ENCODE peak calls at places on chromosomes 16 and 17, in ten cellular contexts. N is SK-N-SH; P is AG04450; T is SJSA1; H is A549; A is CD4-positive, alpha-beta memory T cell; Y is AG09309; C is LNCaP clone FGC; F is effector memory CD4-positive, alpha-beta T cell; W is AG10803. U is an unnamed sample.

GRCh38 chr17:40316571-40317344 is 7.8 kb downstream of the RARA start:
- DNase-seq in N (peak), P (peak), T (peak), H (peak), A (no peak), Y (no peak), C (no peak), F (no peak), W (peak), U (no peak)

GRCh38 chr17:79848370-79848766 is 9.1 kb upstream of the CBX4 start:
- DNase-seq in N (no peak), P (no peak), T (no peak), H (no peak), A (no peak), Y (no peak), C (no peak), F (no peak), W (no peak), U (no peak)

GRCh38 chr17:63446218-63446980 is at the start of gene CYB561:
- DNase-seq in N (peak), P (no peak), T (peak), H (peak), A (peak), Y (no peak), C (no peak), F (peak), W (peak), U (no peak)

GRCh38 chr16:70577256-70577698 is 53.7 kb downstream of the SF3B3 start:
- DNase-seq in N (no peak), P (no peak), T (peak), H (no peak), A (no peak), Y (peak), C (no peak), F (no peak), W (peak), U (no peak)

GRCh38 chr17:8225813-8226535 is 15.6 kb upstream of the AURKB start:
- DNase-seq in N (no peak), P (peak), T (peak), H (peak), A (peak), Y (no peak), C (no peak), F (peak), W (peak), U (no peak)

GRCh38 chr16:87463722-87464690 is 28.8 kb downstream of the ZCCHC14 start:
- DNase-seq in N (no peak), P (peak), T (peak), H (no peak), A (peak), Y (peak), C (no peak), F (no peak), W (peak), U (peak)

GRCh38 chr16:583815-584591 is 5.9 kb upstream of the RAB40C start:
- DNase-seq in N (peak), P (no peak), T (no peak), H (no peak), A (no peak), Y (no peak), C (no peak), F (no peak), W (no peak), U (no peak)

GRCh38 chr17:75525806-75526554 is 483 bp downstream of the LLGL2 start:
- DNase-seq in N (peak), P (no peak), T (no peak), H (no peak), A (no peak), Y (no peak), C (no peak), F (no peak), W (no peak), U (no peak)

GRCh38 chr17:42459256-42459982 is 741 bp downstream of the ATP6V0A1 start:
- DNase-seq in N (peak), P (no peak), T (no peak), H (peak), A (no peak), Y (no peak), C (no peak), F (no peak), W (peak), U (no peak)

GRCh38 chr16:70157105-70157476 is 16.5 kb upstream of the CLEC18C start:
- DNase-seq in N (peak), P (no peak), T (no peak), H (no peak), A (no peak), Y (no peak), C (no peak), F (no peak), W (no peak), U (no peak)

GRCh38 chr17:57481901-57482300 is 225.6 kb downstream of the MSI2 start:
- DNase-seq in N (no peak), P (peak), T (peak), H (no peak), A (no peak), Y (peak), C (no peak), F (no peak), W (peak), U (no peak)

GRCh38 chr17:51913491-51913890 is 245.0 kb downstream of the CA10 start:
- DNase-seq in N (no peak), P (no peak), T (no peak), H (no peak), A (no peak), Y (no peak), C (no peak), F (no peak), W (no peak), U (no peak)

GRCh38 chr17:15321556-15322250 is 19.7 kb downstream of the TEKT3 start:
- DNase-seq in N (no peak), P (peak), T (no peak), H (no peak), A (no peak), Y (no peak), C (no peak), F (no peak), W (peak), U (no peak)

GRCh38 chr16:69410285-69410990 is 14.0 kb upstream of the CYB5B start:
- DNase-seq in N (no peak), P (no peak), T (no peak), H (peak), A (no peak), Y (no peak), C (no peak), F (no peak), W (peak), U (no peak)

GRCh38 chr17:59330314-59330942 is 1.0 kb upstream of the YPEL2 start:
- DNase-seq in N (no peak), P (no peak), T (no peak), H (peak), A (peak), Y (no peak), C (peak), F (no peak), W (no peak), U (no peak)

GRCh38 chr16:82660078-82660645 is 33.4 kb downstream of the CDH13 start:
- DNase-seq in N (no peak), P (no peak), T (no peak), H (no peak), A (peak), Y (no peak), C (no peak), F (peak), W (peak), U (peak)

GRCh38 chr16:28844226-28844885 is 1.8 kb downstream of the TUFM start:
- DNase-seq in N (no peak), P (no peak), T (no peak), H (no peak), A (no peak), Y (no peak), C (no peak), F (no peak), W (no peak), U (no peak)

GRCh38 chr17:80997471-80998387 is 6.1 kb downstream of the CHMP6 start:
- DNase-seq in N (peak), P (no peak), T (peak), H (no peak), A (no peak), Y (no peak), C (no peak), F (no peak), W (no peak), U (no peak)

DNA sequence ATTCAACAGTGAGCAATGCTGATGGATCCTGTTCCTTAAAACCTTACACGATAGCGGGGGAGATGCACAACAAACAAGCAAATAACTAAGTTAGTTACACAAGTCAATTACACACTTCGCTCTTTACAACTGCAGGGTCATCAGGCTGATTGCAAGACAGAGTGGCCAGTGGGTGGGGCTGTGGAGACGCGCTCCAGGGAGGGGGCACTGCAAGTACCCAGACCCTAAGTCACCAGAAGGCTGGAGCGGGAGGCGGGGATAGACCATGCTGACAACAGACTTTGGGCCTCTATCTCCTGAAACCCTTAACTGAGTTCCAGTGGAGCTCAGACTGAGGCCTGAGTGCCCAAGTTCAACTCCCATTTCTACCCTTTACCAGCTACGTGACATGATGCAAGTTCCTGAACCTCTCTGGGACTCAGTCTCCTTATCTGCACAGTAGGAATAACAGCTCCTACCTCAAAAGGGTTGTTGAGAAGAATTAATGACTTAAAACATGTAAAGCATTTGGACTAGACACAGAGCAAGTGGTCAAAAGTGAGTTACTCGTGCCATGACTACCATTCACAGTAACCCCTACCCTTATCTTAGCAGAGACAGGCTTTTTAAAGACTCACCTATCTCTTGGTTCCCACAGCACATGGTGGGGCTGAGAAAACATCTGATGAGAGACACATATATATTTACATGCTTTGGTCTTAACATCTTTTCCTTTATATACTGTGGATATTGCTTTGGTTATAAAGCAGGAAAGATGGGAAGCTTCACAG is 10.4 kb downstream of the CPPED1 start:
- DNase-seq in N (no peak), P (no peak), T (no peak), H (no peak), A (no peak), Y (no peak), C (no peak), F (no peak), W (no peak), U (no peak)
- H3K4me3 ChIP-seq in N (no peak), P (no peak), T (no peak), H (no peak), A (no peak), Y (no peak), C (no peak), F (no peak), W (no peak), U (no peak)

DNA sequence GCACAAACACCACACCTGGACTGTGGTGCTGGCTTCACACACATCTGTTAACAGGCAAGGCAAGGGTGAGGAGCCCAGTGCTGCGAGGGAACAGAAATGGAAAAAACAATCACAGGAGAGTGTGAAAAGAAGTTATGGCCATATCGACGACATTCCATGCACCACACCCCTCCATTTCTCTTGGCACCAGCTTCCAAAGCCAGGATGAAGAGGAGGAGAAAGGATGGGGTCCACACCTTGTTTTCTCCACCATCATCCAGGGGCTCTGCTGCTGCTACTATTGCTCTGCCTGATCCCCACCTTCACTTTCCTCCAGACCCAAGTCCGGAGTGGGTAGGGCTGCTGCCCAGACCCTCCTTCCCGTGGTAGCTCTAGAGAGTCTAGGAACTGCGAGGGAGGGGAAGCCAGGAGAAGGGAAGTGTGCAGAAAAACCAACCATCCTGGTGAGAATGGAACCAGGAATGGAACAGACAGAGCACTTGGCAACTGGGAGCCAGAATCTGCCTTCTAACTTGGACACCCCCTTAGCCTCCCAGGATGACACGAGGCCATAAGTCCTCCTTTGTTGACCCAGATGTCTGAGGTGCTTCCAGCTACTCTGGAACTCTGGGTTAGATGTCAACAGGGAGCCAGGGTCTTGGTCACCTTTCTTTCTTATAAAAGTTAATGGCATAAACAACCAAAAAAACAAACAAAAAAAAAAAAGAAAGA is 1.2 kb upstream of the PROCA1 start:
- DNase-seq in N (no peak), P (no peak), T (no peak), H (no peak), A (no peak), Y (no peak), C (no peak), F (no peak), W (no peak), U (no peak)
- H3K4me3 ChIP-seq in N (no peak), P (no peak), T (no peak), H (no peak), A (no peak), Y (no peak), C (no peak), F (no peak), W (no peak), U (no peak)

DNA sequence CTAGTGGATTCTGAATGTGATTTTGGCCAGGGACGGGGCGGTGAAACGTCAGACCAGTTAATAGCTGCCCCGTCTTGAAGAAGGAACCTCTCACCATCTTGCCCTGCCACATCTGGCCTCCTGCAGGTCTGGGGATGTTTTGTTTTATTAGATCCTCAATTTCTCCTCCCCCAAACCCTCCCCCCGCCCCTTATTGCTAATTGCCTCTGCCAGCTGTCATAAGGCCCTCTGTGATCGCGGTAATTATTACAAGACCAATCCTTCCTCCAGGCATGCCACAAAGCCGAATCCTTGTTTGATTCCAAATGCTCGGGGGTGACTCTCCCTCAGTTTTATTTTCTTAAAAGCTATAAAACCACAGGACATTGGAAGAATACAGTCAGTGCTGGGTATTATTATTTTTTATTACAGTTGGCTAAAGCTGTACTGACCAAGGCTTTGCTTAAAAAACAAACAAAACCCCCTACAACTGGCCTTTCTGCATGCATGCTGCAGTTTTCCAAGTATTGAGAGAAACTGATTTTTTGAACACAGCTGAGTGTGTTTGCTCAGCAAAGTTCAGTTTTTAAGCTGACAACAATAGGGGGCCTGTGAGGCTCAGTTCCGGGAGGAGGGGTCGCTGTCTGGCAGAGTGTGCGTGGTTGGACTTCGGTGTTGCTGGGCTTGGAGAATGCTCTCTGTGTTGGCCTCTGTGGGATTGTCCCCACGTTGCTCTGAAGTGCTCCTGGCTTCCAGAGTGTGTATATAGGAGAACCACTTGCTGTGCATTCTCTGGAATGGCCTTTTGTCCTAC is 1.7 kb downstream of the KSR1 start:
- DNase-seq in N (peak), P (no peak), T (no peak), H (peak), A (no peak), Y (peak), C (no peak), F (no peak), W (peak), U (no peak)
- H3K4me3 ChIP-seq in N (peak), P (peak), T (peak), H (peak), A (peak), Y (no peak), C (no peak), F (peak), W (peak), U (no peak)

DNA sequence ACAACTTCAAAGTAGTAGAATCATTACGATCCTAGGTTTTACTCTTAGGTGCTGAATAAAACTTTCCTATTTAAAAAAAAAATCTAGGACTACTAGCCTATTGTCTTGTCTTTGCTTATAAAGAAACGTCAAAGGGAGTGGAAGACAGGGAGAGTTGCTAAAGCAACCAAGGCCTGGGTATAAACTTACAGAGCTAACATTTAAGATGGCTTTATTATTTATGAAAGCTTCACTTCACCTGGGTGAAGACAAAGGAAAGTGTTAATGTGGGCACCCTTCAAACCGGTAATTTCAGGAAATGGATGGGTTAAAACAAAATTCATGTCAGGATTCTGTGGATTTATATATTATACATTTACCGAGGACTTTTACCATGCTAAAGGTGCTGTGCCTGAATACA is 2.5 kb downstream of the DUSP14 start:
- DNase-seq in N (no peak), P (no peak), T (no peak), H (no peak), A (no peak), Y (no peak), C (no peak), F (no peak), W (no peak), U (no peak)
- H3K4me3 ChIP-seq in N (peak), P (peak), T (peak), H (no peak), A (no peak), Y (peak), C (peak), F (no peak), W (peak), U (no peak)

GRCh38 chr17:55268649-55269480 is 4.1 kb downstream of the HLF start:
- DNase-seq in N (no peak), P (no peak), T (no peak), H (no peak), A (no peak), Y (no peak), C (no peak), F (no peak), W (no peak), U (no peak)
- H3K4me3 ChIP-seq in N (no peak), P (no peak), T (no peak), H (no peak), A (no peak), Y (no peak), C (no peak), F (no peak), W (no peak), U (no peak)

GRCh38 chr17:76737676-76738467 is at the start of gene MFSD11:
- DNase-seq in N (peak), P (peak), T (peak), H (peak), A (peak), Y (peak), C (peak), F (peak), W (peak), U (peak)
- H3K4me3 ChIP-seq in N (peak), P (peak), T (peak), H (peak), A (peak), Y (peak), C (peak), F (peak), W (peak), U (peak)

DNA sequence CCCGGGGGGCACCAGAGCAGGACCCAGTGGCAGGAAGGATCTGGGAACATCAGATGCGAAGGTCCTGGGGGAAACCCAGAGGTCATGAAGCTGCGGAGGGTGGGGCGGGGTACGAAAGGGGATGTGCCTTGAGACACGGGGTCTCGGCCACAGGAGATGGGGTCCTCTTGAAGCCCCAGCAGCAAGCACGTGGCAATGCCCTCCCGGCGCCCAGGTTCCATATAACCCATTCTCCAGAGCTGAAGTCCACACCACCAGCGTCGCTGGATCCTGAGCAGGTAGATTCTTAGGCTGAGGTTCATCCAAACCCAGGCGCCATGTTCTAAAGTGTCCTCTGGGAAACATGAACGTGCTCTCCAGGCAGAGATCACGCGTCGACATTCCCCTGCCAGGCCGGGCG is 20.9 kb downstream of the PIEZO1 start:
- DNase-seq in N (no peak), P (no peak), T (no peak), H (no peak), A (no peak), Y (no peak), C (no peak), F (no peak), W (no peak), U (no peak)
- H3K4me3 ChIP-seq in N (no peak), P (no peak), T (no peak), H (no peak), A (no peak), Y (no peak), C (peak), F (no peak), W (no peak), U (no peak)

GRCh38 chr16:30371248-30371816 is 1.0 kb upstream of the TBC1D10B start:
- DNase-seq in N (no peak), P (no peak), T (no peak), H (no peak), A (no peak), Y (no peak), C (no peak), F (no peak), W (no peak), U (no peak)
- H3K4me3 ChIP-seq in N (peak), P (peak), T (peak), H (peak), A (peak), Y (peak), C (peak), F (peak), W (peak), U (peak)

GRCh38 chr17:29800457-29800856 is 129.6 kb downstream of the SSH2 start:
- DNase-seq in N (no peak), P (no peak), T (no peak), H (no peak), A (no peak), Y (no peak), C (no peak), F (no peak), W (no peak), U (no peak)
- H3K4me3 ChIP-seq in N (no peak), P (no peak), T (no peak), H (no peak), A (no peak), Y (no peak), C (no peak), F (no peak), W (no peak), U (no peak)